ENCODE peak calls at places on chromosome 10, in four cellular contexts. T is GM12865, F is choroid plexus epithelial cell, M is nephron progenitor cell. W is an unnamed sample.

GRCh38 chr10:124640056-124640455 is 104.1 kb downstream of the FAM53B start:
- DNase-seq in F (no peak), T (no peak), M (no peak), W (no peak)

GRCh38 chr10:88409236-88409635 is 173.9 kb downstream of the RNLS start:
- DNase-seq in F (no peak), M (no peak), T (peak; percentile 13), W (no peak)

GRCh38 chr10:73439605-73440298 is 6.4 kb upstream of the MSS51 start:
- DNase-seq in F (peak; percentile 63), T (no peak), M (no peak), W (peak; percentile 23)

GRCh38 chr10:624605-625334 is 64.7 kb downstream of the DIP2C start:
- DNase-seq in M (peak; percentile 45), T (no peak), F (peak; percentile 88), W (no peak)

GRCh38 chr10:118957141-118957825 is 72.2 kb upstream of the NANOS1 start:
- DNase-seq in T (no peak), F (no peak), M (no peak), W (no peak)

GRCh38 chr10:71133710-71134686 is 78.4 kb upstream of the UNC5B start:
- DNase-seq in F (no peak), M (no peak), T (no peak), W (no peak)

GRCh38 chr10:18738835-18739234 is 79.6 kb downstream of the ARL5B start:
- DNase-seq in M (no peak), T (no peak), F (peak; percentile 4), W (no peak)

GRCh38 chr10:3467052-3467906 is 294.7 kb upstream of the PITRM1 start:
- DNase-seq in T (no peak), M (no peak), F (peak; percentile 94), W (peak; percentile 68)

GRCh38 chr10:48478980-48479811 is 125.7 kb downstream of the ARHGAP22 start:
- DNase-seq in M (no peak), F (no peak), T (no peak), W (no peak)

GRCh38 chr10:130799532-130799931 is 512.0 kb downstream of the TCERG1L start:
- DNase-seq in T (no peak), M (no peak), F (no peak), W (no peak)

GRCh38 chr10:64041989-64042490 is 520.8 kb downstream of the REEP3 start:
- DNase-seq in M (no peak), F (no peak), T (no peak), W (no peak)

GRCh38 chr10:70575486-70575873 is 27.1 kb downstream of the PRF1 start:
- DNase-seq in M (no peak), T (no peak), F (peak; percentile 25), W (no peak)

GRCh38 chr10:128908109-128908898 is 558.7 kb upstream of the MGMT start:
- DNase-seq in T (peak; percentile 57), F (no peak), M (no peak), W (no peak)

GRCh38 chr10:1829712-1830111 is 92.4 kb upstream of the ADARB2 start:
- DNase-seq in M (no peak), T (no peak), F (no peak), W (no peak)

GRCh38 chr10:32237644-32238345 is 109.2 kb downstream of the EPC1 start:
- DNase-seq in F (peak; percentile 23), T (no peak), M (no peak), W (peak; percentile 37)

GRCh38 chr10:12729885-12730284 is 271.6 kb downstream of the CCDC3 start:
- DNase-seq in M (peak; percentile 46), F (no peak), T (no peak), W (no peak)

GRCh38 chr10:13788701-13789447 is 202.1 kb downstream of the PRPF18 start:
- DNase-seq in T (peak; percentile 37), F (peak; percentile 58), M (no peak), W (no peak)

GRCh38 chr10:66183028-66183427 is 742.8 kb upstream of the LRRTM3 start:
- DNase-seq in M (no peak), T (no peak), F (no peak), W (no peak)

GRCh38 chr10:130801784-130802183 is 509.7 kb downstream of the TCERG1L start:
- DNase-seq in T (no peak), M (no peak), F (no peak), W (no peak)

GRCh38 chr10:133226251-133226808 is 3.7 kb upstream of the UTF1 start:
- DNase-seq in F (no peak), T (no peak), M (no peak), W (no peak)
- TF ChIP-seq CTCF in F (no peak), T (no peak), M (no peak), W (no peak)

DNA sequence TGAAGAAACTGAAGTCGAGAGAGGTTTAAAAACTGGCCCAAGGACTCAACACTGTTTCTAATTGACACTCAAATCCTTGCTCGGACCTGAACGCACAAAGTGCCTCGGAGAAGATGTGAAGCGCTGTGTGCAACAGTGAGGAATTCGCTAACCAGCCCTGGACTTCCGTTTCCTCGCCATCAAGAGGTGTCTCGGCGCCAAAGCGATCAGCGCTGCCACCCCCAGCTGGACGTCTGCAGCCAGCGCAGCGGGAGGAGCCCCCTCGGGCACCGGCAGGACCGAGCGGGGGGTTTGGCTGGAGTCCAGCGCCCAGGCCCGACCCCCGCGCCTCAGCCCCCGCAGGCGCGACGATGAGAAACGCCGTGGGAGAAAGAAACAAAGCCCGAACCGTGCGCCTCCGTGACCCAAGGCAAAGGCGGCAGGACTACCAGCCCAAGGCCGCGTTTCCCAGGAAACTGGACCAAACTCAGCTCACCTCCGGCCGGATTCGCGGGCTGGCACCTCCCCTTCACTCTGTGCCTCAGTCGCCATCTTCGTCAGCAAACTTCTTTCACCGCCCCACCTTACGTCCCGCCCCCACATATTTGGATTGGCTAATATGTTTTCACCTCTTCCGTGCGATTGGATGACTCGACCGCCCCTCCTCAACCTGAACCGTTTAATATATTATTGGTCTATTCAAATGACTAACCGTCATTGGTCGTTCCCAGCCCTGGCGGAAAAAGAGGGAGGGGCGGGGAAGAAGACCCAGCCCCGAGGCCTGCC is at the start of gene ARHGAP19:
- DNase-seq in F (peak; percentile 99), T (peak; percentile 98), M (peak; percentile 92), W (peak; percentile 82)
- TF ChIP-seq CTCF in F (no peak), T (no peak), M (no peak), W (peak; percentile 36)

DNA sequence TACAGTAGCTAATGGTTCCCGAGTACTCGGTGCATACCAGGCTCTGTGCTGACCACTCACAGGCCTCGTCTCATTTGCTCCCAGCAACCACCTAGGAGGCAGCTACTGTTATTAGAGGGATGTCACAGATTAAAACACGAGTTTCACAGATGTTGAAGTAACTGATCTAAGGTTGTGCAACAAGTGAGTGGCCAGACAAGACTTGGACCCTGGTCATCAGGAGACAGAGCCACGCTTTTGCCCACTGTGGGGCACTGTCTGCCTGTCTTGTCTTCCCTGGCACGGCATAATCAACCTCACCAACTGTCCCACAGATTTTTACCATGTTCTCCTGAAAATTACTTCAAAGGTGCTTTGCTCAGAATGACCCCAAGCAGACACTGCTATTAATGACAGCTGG is 111.6 kb upstream of the HABP2 start:
- DNase-seq in M (no peak), T (no peak), F (no peak), W (no peak)
- TF ChIP-seq CTCF in M (no peak), T (no peak), F (no peak), W (peak; percentile 16)

GRCh38 chr10:17412323-17412722 is 42.1 kb downstream of the ST8SIA6 start:
- DNase-seq in F (no peak), T (no peak), M (no peak), W (no peak)
- TF ChIP-seq CTCF in F (no peak), T (peak; percentile 14), M (no peak), W (no peak)

GRCh38 chr10:106910666-106911065 is 253.8 kb downstream of the SORCS1 start:
- DNase-seq in F (no peak), T (no peak), M (no peak), W (no peak)

GRCh38 chr10:106904209-106904608 is 260.3 kb downstream of the SORCS1 start:
- DNase-seq in M (no peak), F (no peak), T (no peak), W (no peak)

GRCh38 chr10:106913294-106913693 is 251.2 kb downstream of the SORCS1 start:
- DNase-seq in M (no peak), T (no peak), F (no peak), W (no peak)

GRCh38 chr10:106908225-106908624 is 256.3 kb downstream of the SORCS1 start:
- DNase-seq in M (no peak), F (no peak), T (no peak), W (no peak)
- TF ChIP-seq CTCF in M (no peak), F (no peak), T (no peak), W (no peak)

W was measured in AG04449.